ENCODE peak calls at places on chromosomes 2 and 18, in ten cellular contexts. W, J, L, Q, T, V, R, F, H and U are unnamed samples.

GRCh38 chr2:175366814-175367213 is 185.3 kb upstream of the ATP5MC3 start:
- DNase-seq in W (peak), J (peak), L (peak), Q (no peak), T (peak), V (no peak), R (peak), F (peak), H (peak), U (peak)

GRCh38 chr18:59323931-59324622 is 5.6 kb upstream of the CPLX4 start:
- DNase-seq in W (no peak), J (peak), L (no peak), Q (no peak), T (no peak), V (no peak), R (no peak), F (peak), H (no peak), U (no peak)

GRCh38 chr2:110770696-110771425 is 38.5 kb downstream of the ACOXL start:
- DNase-seq in W (no peak), J (peak), L (no peak), Q (peak), T (no peak), V (peak), R (peak), F (peak), H (no peak), U (no peak)

GRCh38 chr18:74281011-74281638 is 10.6 kb downstream of the CYB5A start:
- DNase-seq in W (no peak), J (no peak), L (peak), Q (no peak), T (peak), V (no peak), R (no peak), F (no peak), H (no peak), U (no peak)

GRCh38 chr2:215664847-215665525 is 229.1 kb upstream of the FN1 start:
- DNase-seq in W (no peak), J (peak), L (no peak), Q (no peak), T (no peak), V (no peak), R (no peak), F (peak), H (no peak), U (no peak)

GRCh38 chr2:156892449-156893335 is 364.8 kb upstream of the GALNT5 start:
- DNase-seq in W (no peak), J (peak), L (no peak), Q (no peak), T (peak), V (no peak), R (no peak), F (peak), H (no peak), U (peak)

GRCh38 chr2:15307526-15307925 is 253.6 kb downstream of the NBAS start:
- DNase-seq in W (no peak), J (no peak), L (no peak), Q (no peak), T (no peak), V (no peak), R (no peak), F (no peak), H (no peak), U (no peak)

GRCh38 chr2:169073211-169073971 is 4.0 kb downstream of the DHRS9 start:
- DNase-seq in W (no peak), J (no peak), L (no peak), Q (no peak), T (no peak), V (no peak), R (no peak), F (peak), H (no peak), U (no peak)

GRCh38 chr2:6986251-6986893 is 69.2 kb downstream of the RNF144A start:
- DNase-seq in W (peak), J (no peak), L (no peak), Q (no peak), T (peak), V (no peak), R (no peak), F (no peak), H (no peak), U (no peak)

GRCh38 chr2:56770490-56770889 is 586.7 kb downstream of the CCDC85A start:
- DNase-seq in W (no peak), J (peak), L (no peak), Q (no peak), T (no peak), V (no peak), R (no peak), F (peak), H (no peak), U (no peak)

GRCh38 chr2:64985457-64985856 is 3.7 kb upstream of the SLC1A4 start:
- DNase-seq in W (no peak), J (no peak), L (no peak), Q (no peak), T (no peak), V (peak), R (peak), F (no peak), H (no peak), U (no peak)

GRCh38 chr2:239094727-239095266 is 246.9 kb downstream of the TWIST2 start:
- DNase-seq in W (no peak), J (no peak), L (no peak), Q (no peak), T (no peak), V (no peak), R (no peak), F (no peak), H (no peak), U (no peak)
- TF ChIP-seq CTCF in W (no peak), J (peak), L (no peak), Q (no peak), T (peak), V (no peak), R (no peak), F (no peak), H (no peak), U (no peak)

DNA sequence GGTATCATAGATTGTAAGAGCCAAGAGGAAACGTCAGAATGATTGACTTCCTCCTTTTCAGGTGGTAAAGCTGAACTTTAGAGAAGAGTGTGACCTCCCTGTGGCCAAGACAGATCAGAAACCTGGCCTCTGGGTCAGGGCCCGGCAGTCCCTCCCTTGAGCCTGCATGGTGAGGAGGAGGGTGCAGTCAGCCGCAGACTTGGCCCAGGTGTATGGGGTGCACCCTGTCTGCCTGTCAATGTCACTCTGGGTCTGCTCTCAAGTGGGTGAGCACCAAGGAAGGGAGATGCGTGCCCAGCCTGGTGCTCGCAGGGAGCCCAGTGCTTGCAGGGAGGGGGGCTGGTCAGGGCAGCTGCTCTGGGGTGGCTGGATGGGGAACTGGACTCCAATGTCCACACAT is 134.4 kb upstream of the SNTG2 start:
- DNase-seq in W (no peak), J (no peak), L (no peak), Q (no peak), T (no peak), V (no peak), R (no peak), F (no peak), H (no peak), U (no peak)
- TF ChIP-seq CTCF in W (no peak), J (no peak), L (no peak), Q (no peak), T (no peak), V (no peak), R (no peak), F (no peak), H (no peak), U (no peak)

GRCh38 chr2:212142616-212143015 is 396.0 kb downstream of the ERBB4 start:
- DNase-seq in W (no peak), J (no peak), L (no peak), Q (no peak), T (no peak), V (no peak), R (no peak), F (no peak), H (no peak), U (no peak)

GRCh38 chr2:212153923-212154322 is 384.7 kb downstream of the ERBB4 start:
- DNase-seq in W (no peak), J (no peak), L (no peak), Q (no peak), T (no peak), V (no peak), R (no peak), F (no peak), H (no peak), U (no peak)

GRCh38 chr2:212145111-212145510 is 393.5 kb downstream of the ERBB4 start:
- DNase-seq in W (no peak), J (no peak), L (no peak), Q (no peak), T (no peak), V (no peak), R (no peak), F (peak), H (no peak), U (no peak)

GRCh38 chr2:212147921-212148513 is 390.6 kb downstream of the ERBB4 start:
- DNase-seq in W (no peak), J (no peak), L (no peak), Q (no peak), T (peak), V (no peak), R (no peak), F (no peak), H (no peak), U (no peak)
- TF ChIP-seq CTCF in W (peak), J (peak), L (peak), Q (peak), T (no peak), V (peak), R (peak), F (peak), H (no peak), U (peak)

DNA sequence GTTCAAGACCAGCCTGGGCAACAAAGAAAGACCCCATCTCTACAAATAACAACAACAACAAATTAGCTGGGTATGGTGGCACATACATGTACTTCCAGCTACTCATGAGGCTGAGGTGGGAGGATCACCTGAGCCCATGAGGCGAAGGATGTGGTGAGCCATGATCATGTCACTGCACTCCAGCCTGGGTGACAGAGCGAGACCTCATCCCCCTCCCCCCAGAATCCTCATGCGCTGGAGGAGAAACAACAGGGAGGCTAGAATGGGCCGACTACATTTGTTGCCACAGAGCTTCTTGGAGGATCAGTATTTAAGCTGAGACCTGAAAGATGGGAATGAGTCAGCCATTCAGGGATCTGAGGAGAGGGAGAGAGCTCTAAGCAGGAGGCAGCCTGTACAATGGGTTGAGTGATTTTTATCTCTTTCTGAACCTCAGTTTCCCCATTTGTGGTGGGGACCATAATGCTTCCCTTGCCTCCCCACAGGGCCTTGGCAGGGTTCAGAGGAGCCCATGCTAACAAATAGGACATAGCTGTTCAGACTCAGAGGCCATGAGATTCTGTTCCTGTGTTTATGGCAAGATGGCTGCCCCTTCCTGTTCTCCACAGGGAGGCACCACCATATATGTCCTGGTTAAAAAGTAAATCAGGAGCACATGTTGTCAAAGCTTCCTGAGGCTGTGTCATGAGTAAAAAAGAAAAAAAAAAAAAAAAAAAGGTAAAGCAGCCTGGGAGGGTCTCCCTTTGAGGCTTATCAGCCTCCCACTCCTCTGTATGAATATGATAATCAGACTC is 131.4 kb upstream of the HAAO start:
- DNase-seq in W (no peak), J (no peak), L (no peak), Q (no peak), T (peak), V (no peak), R (no peak), F (no peak), H (no peak), U (no peak)
- TF ChIP-seq CTCF in W (no peak), J (no peak), L (no peak), Q (no peak), T (no peak), V (no peak), R (no peak), F (no peak), H (no peak), U (no peak)